ENCODE peak calls at places on chromosomes 12 and 14, in four cellular contexts. One of them, this sample, is unnamed.

GRCh38 chr14:23294734-23295561 is 7.7 kb downstream of the PPP1R3E start:
- DNase-seq in IMR-90: peak
- DNase-seq in adrenal gland: peak
- DNase-seq in substantia nigra: peak
- DNase-seq in this sample: peak

GRCh38 chr12:75481774-75482173 is 1.2 kb downstream of the GLIPR1 start:
- DNase-seq in IMR-90: peak
- DNase-seq in adrenal gland: no peak
- DNase-seq in substantia nigra: no peak
- DNase-seq in this sample: no peak

GRCh38 chr12:54126696-54127537 is 61.9 kb downstream of the SMUG1 start:
- DNase-seq in substantia nigra: no peak
- DNase-seq in adrenal gland: peak
- DNase-seq in IMR-90: no peak
- DNase-seq in this sample: peak

GRCh38 chr12:127485528-127485927 is 781.4 kb upstream of the TMEM132C start:
- DNase-seq in adrenal gland: peak
- DNase-seq in IMR-90: peak
- DNase-seq in substantia nigra: no peak
- DNase-seq in this sample: no peak

GRCh38 chr14:104421401-104421821 is 158.2 kb upstream of the C14orf180 start:
- DNase-seq in substantia nigra: no peak
- DNase-seq in adrenal gland: no peak
- DNase-seq in IMR-90: no peak
- DNase-seq in this sample: no peak

GRCh38 chr12:121400332-121401139 is 618 bp downstream of the RNF34 start:
- DNase-seq in adrenal gland: peak
- DNase-seq in IMR-90: peak
- DNase-seq in substantia nigra: no peak
- DNase-seq in this sample: peak

GRCh38 chr14:71442503-71442902 is 489.7 kb upstream of the RGS6 start:
- DNase-seq in adrenal gland: no peak
- DNase-seq in IMR-90: no peak
- DNase-seq in substantia nigra: no peak
- DNase-seq in this sample: no peak

GRCh38 chr14:73759183-73759713 is 45.1 kb upstream of the PNMA1 start:
- DNase-seq in substantia nigra: peak
- DNase-seq in adrenal gland: peak
- DNase-seq in IMR-90: peak
- DNase-seq in this sample: peak

GRCh38 chr14:92553456-92553855 is 39.9 kb downstream of the RIN3 start:
- DNase-seq in substantia nigra: no peak
- DNase-seq in IMR-90: peak
- DNase-seq in adrenal gland: peak
- DNase-seq in this sample: no peak

GRCh38 chr12:71335668-71336257 is 103.8 kb upstream of the LGR5 start:
- DNase-seq in adrenal gland: no peak
- DNase-seq in substantia nigra: no peak
- DNase-seq in IMR-90: no peak
- DNase-seq in this sample: no peak

GRCh38 chr14:51188566-51189185 is 51.4 kb upstream of the TMX1 start:
- DNase-seq in substantia nigra: no peak
- DNase-seq in IMR-90: no peak
- DNase-seq in adrenal gland: no peak
- DNase-seq in this sample: no peak

GRCh38 chr12:11758087-11758837 is 108.8 kb downstream of the ETV6 start:
- DNase-seq in substantia nigra: no peak
- DNase-seq in adrenal gland: no peak
- DNase-seq in IMR-90: no peak
- DNase-seq in this sample: peak

GRCh38 chr14:31122098-31122611 is 85.4 kb downstream of the HECTD1 start:
- DNase-seq in IMR-90: peak
- DNase-seq in substantia nigra: no peak
- DNase-seq in adrenal gland: no peak
- DNase-seq in this sample: no peak

GRCh38 chr12:51874486-51874885 is 13.4 kb upstream of the ANKRD33 start:
- DNase-seq in IMR-90: no peak
- DNase-seq in adrenal gland: no peak
- DNase-seq in substantia nigra: no peak
- DNase-seq in this sample: no peak

GRCh38 chr14:68604361-68604730 is 188.5 kb downstream of the ZFP36L1 start:
- DNase-seq in substantia nigra: no peak
- DNase-seq in adrenal gland: no peak
- DNase-seq in IMR-90: no peak
- DNase-seq in this sample: no peak

GRCh38 chr12:82130763-82131162 is 227.4 kb downstream of the CCDC59 start:
- DNase-seq in IMR-90: no peak
- DNase-seq in substantia nigra: no peak
- DNase-seq in adrenal gland: no peak
- DNase-seq in this sample: no peak

GRCh38 chr14:87992720-87993484 is at the start of gene GALC:
- DNase-seq in substantia nigra: peak
- DNase-seq in adrenal gland: peak
- DNase-seq in IMR-90: peak
- DNase-seq in this sample: peak

GRCh38 chr12:65756956-65757511 is 67.2 kb upstream of the HMGA2 start:
- DNase-seq in substantia nigra: no peak
- DNase-seq in adrenal gland: no peak
- DNase-seq in IMR-90: peak
- DNase-seq in this sample: no peak

GRCh38 chr12:43728117-43728516 is 30.5 kb downstream of the PUS7L start:
- DNase-seq in IMR-90: no peak
- DNase-seq in substantia nigra: no peak
- DNase-seq in adrenal gland: no peak
- DNase-seq in this sample: no peak

GRCh38 chr12:27332407-27333310 is at the start of gene BMAL2:
- DNase-seq in adrenal gland: peak
- DNase-seq in IMR-90: peak
- DNase-seq in substantia nigra: peak
- DNase-seq in this sample: peak

GRCh38 chr12:56311003-56311402 is 4.8 kb downstream of the CNPY2 start:
- DNase-seq in adrenal gland: no peak
- DNase-seq in IMR-90: no peak
- DNase-seq in substantia nigra: no peak
- DNase-seq in this sample: no peak

GRCh38 chr12:103676863-103677262 is 89.8 kb downstream of the STAB2 start:
- DNase-seq in IMR-90: no peak
- DNase-seq in adrenal gland: no peak
- DNase-seq in substantia nigra: no peak
- DNase-seq in this sample: no peak

GRCh38 chr14:31895206-31895605 is 181.9 kb upstream of the ARHGAP5 start:
- DNase-seq in adrenal gland: no peak
- DNase-seq in substantia nigra: no peak
- DNase-seq in IMR-90: peak
- DNase-seq in this sample: no peak

GRCh38 chr14:99171396-99171795 is 100.6 kb downstream of the BCL11B start:
- DNase-seq in IMR-90: no peak
- DNase-seq in substantia nigra: no peak
- DNase-seq in adrenal gland: no peak
- DNase-seq in this sample: no peak

GRCh38 chr14:51643137-51643536 is 8.6 kb upstream of the FRMD6 start:
- DNase-seq in substantia nigra: no peak
- DNase-seq in adrenal gland: no peak
- DNase-seq in IMR-90: peak
- DNase-seq in this sample: no peak

GRCh38 chr12:132414634-132415340 is 75.2 kb upstream of the FBRSL1 start:
- DNase-seq in adrenal gland: peak
- DNase-seq in IMR-90: peak
- DNase-seq in substantia nigra: peak
- DNase-seq in this sample: peak

GRCh38 chr12:30796508-30796780 is 41.7 kb upstream of the CAPRIN2 start:
- DNase-seq in substantia nigra: no peak
- DNase-seq in IMR-90: peak
- DNase-seq in adrenal gland: peak
- DNase-seq in this sample: no peak

GRCh38 chr12:98736352-98737326 is 91.5 kb downstream of the APAF1 start:
- DNase-seq in adrenal gland: no peak
- DNase-seq in substantia nigra: peak
- DNase-seq in IMR-90: peak
- DNase-seq in this sample: no peak

GRCh38 chr14:81219821-81220487 is 805 bp downstream of the GTF2A1 start:
- DNase-seq in adrenal gland: peak
- DNase-seq in IMR-90: peak
- DNase-seq in substantia nigra: no peak
- DNase-seq in this sample: peak

GRCh38 chr14:97138801-97139200 is 341.6 kb downstream of the VRK1 start:
- DNase-seq in substantia nigra: no peak
- DNase-seq in adrenal gland: no peak
- DNase-seq in IMR-90: no peak
- DNase-seq in this sample: no peak

GRCh38 chr14:104451474-104451873 is 128.1 kb upstream of the C14orf180 start:
- DNase-seq in substantia nigra: no peak
- DNase-seq in adrenal gland: no peak
- DNase-seq in IMR-90: no peak
- DNase-seq in this sample: no peak

GRCh38 chr14:33184587-33184986 is 245.9 kb downstream of the NPAS3 start:
- DNase-seq in adrenal gland: peak
- DNase-seq in IMR-90: no peak
- DNase-seq in substantia nigra: no peak
- DNase-seq in this sample: no peak

GRCh38 chr12:25352078-25352918 is 101.6 kb upstream of the KRAS start:
- DNase-seq in adrenal gland: no peak
- DNase-seq in substantia nigra: no peak
- DNase-seq in IMR-90: peak
- DNase-seq in this sample: no peak

GRCh38 chr12:23356927-23357708 is 592.4 kb downstream of the SOX5 start:
- DNase-seq in IMR-90: no peak
- DNase-seq in substantia nigra: no peak
- DNase-seq in adrenal gland: no peak
- DNase-seq in this sample: no peak

GRCh38 chr14:70905316-70905715 is 1.9 kb upstream of the PCNX1 start:
- DNase-seq in IMR-90: peak
- DNase-seq in adrenal gland: peak
- DNase-seq in substantia nigra: no peak
- DNase-seq in this sample: peak

GRCh38 chr12:102062419-102062806 is 622 bp upstream of the WASHC3 start:
- DNase-seq in adrenal gland: no peak
- DNase-seq in IMR-90: no peak
- DNase-seq in substantia nigra: no peak
- DNase-seq in this sample: no peak

GRCh38 chr12:51392556-51393237 is 1.5 kb upstream of the GALNT6 start:
- DNase-seq in adrenal gland: no peak
- DNase-seq in substantia nigra: no peak
- DNase-seq in IMR-90: no peak
- DNase-seq in this sample: no peak

GRCh38 chr14:90058876-90059458 is 2.8 kb upstream of the KCNK13 start:
- DNase-seq in substantia nigra: no peak
- DNase-seq in adrenal gland: no peak
- DNase-seq in IMR-90: peak
- DNase-seq in this sample: no peak

GRCh38 chr14:50399251-50400032 is 2.8 kb upstream of the CDKL1 start:
- DNase-seq in adrenal gland: no peak
- DNase-seq in IMR-90: peak
- DNase-seq in substantia nigra: no peak
- DNase-seq in this sample: no peak

DNA sequence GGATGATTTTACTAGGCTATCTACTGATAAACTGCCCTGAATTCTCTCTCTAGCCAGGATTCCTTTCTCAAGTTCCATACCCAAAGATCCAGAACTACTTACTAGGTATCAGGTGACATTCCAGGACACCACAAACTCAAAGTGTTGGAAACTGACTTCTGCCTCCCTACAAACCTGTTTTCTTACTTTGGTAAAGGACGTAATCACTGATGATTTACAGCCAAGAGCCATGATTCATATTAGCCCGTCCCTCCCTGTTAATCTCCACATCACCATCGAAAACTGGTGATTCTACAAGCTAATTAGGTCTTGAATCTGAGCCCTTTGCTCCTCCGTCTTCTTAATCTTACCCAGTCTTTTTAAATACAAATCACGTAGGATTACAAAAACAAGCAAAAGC is 1.1 kb upstream of the ATG14 start:
- DNase-seq in substantia nigra: no peak
- DNase-seq in adrenal gland: peak
- DNase-seq in IMR-90: no peak
- DNase-seq in this sample: no peak
- H3K27ac ChIP-seq in substantia nigra: no peak
- H3K27ac ChIP-seq in adrenal gland: no peak
- H3K27ac ChIP-seq in IMR-90: no peak
- H3K27ac ChIP-seq in this sample: no peak

DNA sequence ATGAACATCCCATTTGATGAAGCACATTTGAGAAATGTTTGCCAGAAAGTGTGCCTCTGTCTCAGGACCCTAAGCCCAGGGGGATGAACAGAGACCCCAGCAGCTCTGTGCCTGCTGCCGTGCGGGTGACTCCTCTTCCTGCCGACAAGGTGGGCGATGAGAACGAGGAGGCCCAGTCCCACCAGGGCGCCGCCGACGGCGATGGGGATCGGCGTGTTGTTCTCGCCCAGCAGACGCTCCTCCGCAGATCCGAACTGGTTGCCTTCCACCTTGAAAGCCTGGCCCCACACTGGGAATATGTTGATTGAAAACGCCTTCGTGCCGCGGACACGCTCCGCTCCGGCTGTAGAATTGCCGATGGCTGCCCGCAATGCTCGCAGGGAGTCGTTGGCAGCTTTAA is 44.1 kb downstream of the LRTM2 start:
- DNase-seq in substantia nigra: no peak
- DNase-seq in IMR-90: no peak
- DNase-seq in adrenal gland: no peak
- DNase-seq in this sample: no peak
- H3K27ac ChIP-seq in substantia nigra: no peak
- H3K27ac ChIP-seq in IMR-90: no peak
- H3K27ac ChIP-seq in adrenal gland: no peak
- H3K27ac ChIP-seq in this sample: no peak

DNA sequence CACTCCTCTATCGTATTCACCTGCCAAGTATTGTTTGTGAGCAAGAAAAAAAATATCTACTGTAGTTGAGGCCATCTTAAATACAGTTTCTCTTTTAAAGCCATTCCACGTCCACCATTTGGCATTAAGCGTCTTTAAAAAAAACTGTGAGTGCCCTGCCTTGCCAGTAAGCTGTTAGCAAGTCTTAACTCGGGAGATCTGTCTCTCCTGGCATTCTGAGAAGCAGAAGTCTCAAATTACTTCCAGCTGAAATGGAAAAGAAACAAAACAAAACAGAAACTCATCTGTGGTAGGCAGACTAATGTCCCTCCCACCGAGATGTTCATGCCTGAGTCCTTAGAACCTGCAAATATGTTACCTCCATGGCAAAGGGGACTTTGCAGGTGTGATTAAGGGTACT is 126.2 kb downstream of the CRADD start:
- DNase-seq in adrenal gland: peak
- DNase-seq in IMR-90: peak
- DNase-seq in substantia nigra: no peak
- DNase-seq in this sample: no peak
- H3K27ac ChIP-seq in adrenal gland: peak
- H3K27ac ChIP-seq in IMR-90: peak
- H3K27ac ChIP-seq in substantia nigra: peak
- H3K27ac ChIP-seq in this sample: peak

GRCh38 chr12:123479442-123480180 is 21.7 kb downstream of the SNRNP35 start:
- DNase-seq in IMR-90: no peak
- DNase-seq in adrenal gland: no peak
- DNase-seq in substantia nigra: peak
- DNase-seq in this sample: no peak
- H3K27ac ChIP-seq in IMR-90: no peak
- H3K27ac ChIP-seq in adrenal gland: peak
- H3K27ac ChIP-seq in substantia nigra: peak
- H3K27ac ChIP-seq in this sample: peak

This sample was measured in heart right ventricle.